ENCODE peak calls at places on chromosomes 3 and 15, in ten cellular contexts. One of them, this sample, is unnamed.

GRCh38 chr3:14231145-14231990 is 52.8 kb downstream of the LSM3 start:
- DNase-seq in fibroblast of pulmonary artery: no peak
- DNase-seq in fibroblast of mammary gland: no peak
- DNase-seq in amniotic stem cell: no peak
- DNase-seq in NCI-H1105: no peak
- DNase-seq in HTR-8/SVneo: no peak
- DNase-seq in fibroblast of the aortic adventitia: no peak
- DNase-seq in amygdala: no peak
- DNase-seq in EL: no peak
- DNase-seq in transverse colon: no peak
- DNase-seq in this sample: peak; percentile 59

GRCh38 chr3:55873523-55874254 is 386.6 kb upstream of the WNT5A start:
- DNase-seq in amygdala: no peak
- DNase-seq in NCI-H1105: no peak
- DNase-seq in fibroblast of pulmonary artery: no peak
- DNase-seq in HTR-8/SVneo: no peak
- DNase-seq in fibroblast of mammary gland: no peak
- DNase-seq in transverse colon: no peak
- DNase-seq in EL: no peak
- DNase-seq in fibroblast of the aortic adventitia: no peak
- DNase-seq in amniotic stem cell: no peak
- DNase-seq in this sample: no peak

GRCh38 chr3:116947809-116948208 is 238.2 kb downstream of the TUSC7 start:
- DNase-seq in fibroblast of the aortic adventitia: no peak
- DNase-seq in fibroblast of pulmonary artery: no peak
- DNase-seq in HTR-8/SVneo: no peak
- DNase-seq in amygdala: no peak
- DNase-seq in NCI-H1105: no peak
- DNase-seq in transverse colon: no peak
- DNase-seq in amniotic stem cell: no peak
- DNase-seq in fibroblast of mammary gland: no peak
- DNase-seq in EL: no peak
- DNase-seq in this sample: no peak

GRCh38 chr3:170741756-170742530 is 128.1 kb downstream of the RPL22L1 start:
- DNase-seq in EL: peak; percentile 49
- DNase-seq in NCI-H1105: no peak
- DNase-seq in HTR-8/SVneo: no peak
- DNase-seq in fibroblast of pulmonary artery: no peak
- DNase-seq in amniotic stem cell: no peak
- DNase-seq in amygdala: no peak
- DNase-seq in fibroblast of the aortic adventitia: no peak
- DNase-seq in fibroblast of mammary gland: peak; percentile 75
- DNase-seq in transverse colon: no peak
- DNase-seq in this sample: no peak

GRCh38 chr3:142134799-142135325 is 14.5 kb downstream of the TFDP2 start:
- DNase-seq in fibroblast of the aortic adventitia: no peak
- DNase-seq in HTR-8/SVneo: no peak
- DNase-seq in EL: no peak
- DNase-seq in amygdala: no peak
- DNase-seq in amniotic stem cell: no peak
- DNase-seq in fibroblast of pulmonary artery: no peak
- DNase-seq in fibroblast of mammary gland: no peak
- DNase-seq in NCI-H1105: no peak
- DNase-seq in transverse colon: no peak
- DNase-seq in this sample: no peak

GRCh38 chr15:89121414-89121813 is 33.2 kb downstream of the ABHD2 start:
- DNase-seq in amygdala: no peak
- DNase-seq in transverse colon: peak; percentile 72
- DNase-seq in amniotic stem cell: no peak
- DNase-seq in HTR-8/SVneo: no peak
- DNase-seq in NCI-H1105: no peak
- DNase-seq in fibroblast of mammary gland: peak; percentile 34
- DNase-seq in fibroblast of the aortic adventitia: no peak
- DNase-seq in fibroblast of pulmonary artery: no peak
- DNase-seq in EL: no peak
- DNase-seq in this sample: no peak

GRCh38 chr3:195094211-195094921 is 176.6 kb downstream of the XXYLT1 start:
- DNase-seq in NCI-H1105: no peak
- DNase-seq in HTR-8/SVneo: no peak
- DNase-seq in transverse colon: peak; percentile 53
- DNase-seq in fibroblast of pulmonary artery: no peak
- DNase-seq in EL: no peak
- DNase-seq in amniotic stem cell: no peak
- DNase-seq in fibroblast of mammary gland: no peak
- DNase-seq in amygdala: no peak
- DNase-seq in fibroblast of the aortic adventitia: no peak
- DNase-seq in this sample: no peak

GRCh38 chr3:150317469-150317868 is 90.6 kb upstream of the TSC22D2 start:
- DNase-seq in amygdala: no peak
- DNase-seq in transverse colon: no peak
- DNase-seq in EL: no peak
- DNase-seq in fibroblast of the aortic adventitia: no peak
- DNase-seq in amniotic stem cell: no peak
- DNase-seq in fibroblast of mammary gland: no peak
- DNase-seq in NCI-H1105: no peak
- DNase-seq in HTR-8/SVneo: no peak
- DNase-seq in fibroblast of pulmonary artery: no peak
- DNase-seq in this sample: no peak

GRCh38 chr3:45774581-45775505 is 21.5 kb downstream of the SLC6A20 start:
- DNase-seq in fibroblast of the aortic adventitia: no peak
- DNase-seq in EL: no peak
- DNase-seq in NCI-H1105: no peak
- DNase-seq in amygdala: no peak
- DNase-seq in fibroblast of mammary gland: no peak
- DNase-seq in fibroblast of pulmonary artery: no peak
- DNase-seq in transverse colon: no peak
- DNase-seq in amniotic stem cell: no peak
- DNase-seq in HTR-8/SVneo: no peak
- DNase-seq in this sample: no peak

GRCh38 chr3:124207873-124208473 is 216.0 kb upstream of the ROPN1 start:
- DNase-seq in amygdala: no peak
- DNase-seq in fibroblast of the aortic adventitia: no peak
- DNase-seq in fibroblast of mammary gland: no peak
- DNase-seq in transverse colon: no peak
- DNase-seq in HTR-8/SVneo: no peak
- DNase-seq in fibroblast of pulmonary artery: no peak
- DNase-seq in EL: no peak
- DNase-seq in amniotic stem cell: no peak
- DNase-seq in NCI-H1105: no peak
- DNase-seq in this sample: no peak

GRCh38 chr15:73681856-73682596 is 2.2 kb upstream of the CD276 start:
- DNase-seq in NCI-H1105: no peak
- DNase-seq in amniotic stem cell: no peak
- DNase-seq in amygdala: no peak
- DNase-seq in fibroblast of mammary gland: peak; percentile 42
- DNase-seq in HTR-8/SVneo: no peak
- DNase-seq in fibroblast of pulmonary artery: no peak
- DNase-seq in transverse colon: no peak
- DNase-seq in EL: no peak
- DNase-seq in fibroblast of the aortic adventitia: no peak
- DNase-seq in this sample: no peak

GRCh38 chr3:33152363-33153360 is 38.8 kb downstream of the CRTAP start:
- DNase-seq in fibroblast of pulmonary artery: no peak
- DNase-seq in NCI-H1105: no peak
- DNase-seq in amygdala: no peak
- DNase-seq in EL: peak; percentile 48
- DNase-seq in amniotic stem cell: no peak
- DNase-seq in transverse colon: no peak
- DNase-seq in HTR-8/SVneo: no peak
- DNase-seq in fibroblast of the aortic adventitia: no peak
- DNase-seq in fibroblast of mammary gland: no peak
- DNase-seq in this sample: no peak

GRCh38 chr3:161163297-161163696 is 57.8 kb upstream of the NMD3 start:
- DNase-seq in NCI-H1105: no peak
- DNase-seq in fibroblast of pulmonary artery: peak; percentile 93
- DNase-seq in transverse colon: no peak
- DNase-seq in HTR-8/SVneo: peak; percentile 67
- DNase-seq in amniotic stem cell: peak; percentile 38
- DNase-seq in fibroblast of the aortic adventitia: peak; percentile 81
- DNase-seq in amygdala: no peak
- DNase-seq in fibroblast of mammary gland: peak; percentile 96
- DNase-seq in EL: peak; percentile 95
- DNase-seq in this sample: peak; percentile 77

GRCh38 chr15:70324001-70324974 is 226.6 kb upstream of the TLE3 start:
- DNase-seq in amniotic stem cell: peak; percentile 66
- DNase-seq in fibroblast of mammary gland: peak; percentile 83
- DNase-seq in NCI-H1105: peak; percentile 44
- DNase-seq in fibroblast of pulmonary artery: no peak
- DNase-seq in fibroblast of the aortic adventitia: peak; percentile 53
- DNase-seq in HTR-8/SVneo: peak; percentile 75
- DNase-seq in transverse colon: no peak
- DNase-seq in EL: peak; percentile 85
- DNase-seq in amygdala: no peak
- DNase-seq in this sample: no peak

GRCh38 chr15:43096411-43096810 is 9.4 kb downstream of the UBR1 start:
- DNase-seq in HTR-8/SVneo: no peak
- DNase-seq in transverse colon: no peak
- DNase-seq in EL: no peak
- DNase-seq in NCI-H1105: no peak
- DNase-seq in fibroblast of pulmonary artery: no peak
- DNase-seq in amniotic stem cell: no peak
- DNase-seq in fibroblast of the aortic adventitia: no peak
- DNase-seq in fibroblast of mammary gland: no peak
- DNase-seq in amygdala: no peak
- DNase-seq in this sample: no peak

GRCh38 chr15:49815937-49816336 is 195.1 kb downstream of the DTWD1 start:
- DNase-seq in amniotic stem cell: no peak
- DNase-seq in HTR-8/SVneo: peak; percentile 4
- DNase-seq in fibroblast of the aortic adventitia: peak; percentile 83
- DNase-seq in fibroblast of mammary gland: peak; percentile 90
- DNase-seq in fibroblast of pulmonary artery: peak; percentile 53
- DNase-seq in NCI-H1105: no peak
- DNase-seq in amygdala: no peak
- DNase-seq in transverse colon: no peak
- DNase-seq in EL: peak; percentile 89
- DNase-seq in this sample: no peak

GRCh38 chr15:32936283-32936918 is 218.6 kb downstream of the GREM1 start:
- DNase-seq in NCI-H1105: no peak
- DNase-seq in HTR-8/SVneo: peak; percentile 21
- DNase-seq in fibroblast of pulmonary artery: peak; percentile 86
- DNase-seq in fibroblast of mammary gland: peak; percentile 83
- DNase-seq in EL: peak; percentile 58
- DNase-seq in transverse colon: no peak
- DNase-seq in amniotic stem cell: no peak
- DNase-seq in amygdala: no peak
- DNase-seq in fibroblast of the aortic adventitia: peak; percentile 92
- DNase-seq in this sample: peak; percentile 10

GRCh38 chr15:42344763-42345162 is 14.5 kb upstream of the CAPN3 start:
- DNase-seq in fibroblast of pulmonary artery: peak; percentile 95
- DNase-seq in amygdala: no peak
- DNase-seq in NCI-H1105: no peak
- DNase-seq in HTR-8/SVneo: no peak
- DNase-seq in EL: peak; percentile 60
- DNase-seq in amniotic stem cell: no peak
- DNase-seq in transverse colon: no peak
- DNase-seq in fibroblast of mammary gland: peak; percentile 95
- DNase-seq in fibroblast of the aortic adventitia: peak; percentile 91
- DNase-seq in this sample: no peak

GRCh38 chr15:42547926-42548257 is 701 bp downstream of the LRRC57 start:
- DNase-seq in amygdala: no peak
- DNase-seq in fibroblast of mammary gland: no peak
- DNase-seq in fibroblast of pulmonary artery: peak; percentile 45
- DNase-seq in transverse colon: no peak
- DNase-seq in amniotic stem cell: no peak
- DNase-seq in EL: no peak
- DNase-seq in NCI-H1105: no peak
- DNase-seq in HTR-8/SVneo: peak; percentile 10
- DNase-seq in fibroblast of the aortic adventitia: peak; percentile 54
- DNase-seq in this sample: no peak

GRCh38 chr3:188154758-188155574 is 1.0 kb downstream of the LPP start:
- DNase-seq in amygdala: no peak
- DNase-seq in amniotic stem cell: no peak
- DNase-seq in HTR-8/SVneo: no peak
- DNase-seq in transverse colon: peak; percentile 49
- DNase-seq in fibroblast of the aortic adventitia: peak; percentile 50
- DNase-seq in EL: peak; percentile 39
- DNase-seq in fibroblast of pulmonary artery: peak; percentile 30
- DNase-seq in fibroblast of mammary gland: peak; percentile 29
- DNase-seq in NCI-H1105: no peak
- DNase-seq in this sample: no peak

GRCh38 chr3:108804437-108804836 is 18.1 kb upstream of the TRAT1 start:
- DNase-seq in NCI-H1105: no peak
- DNase-seq in amygdala: no peak
- DNase-seq in amniotic stem cell: no peak
- DNase-seq in fibroblast of pulmonary artery: no peak
- DNase-seq in fibroblast of mammary gland: no peak
- DNase-seq in EL: no peak
- DNase-seq in HTR-8/SVneo: no peak
- DNase-seq in transverse colon: no peak
- DNase-seq in fibroblast of the aortic adventitia: no peak
- DNase-seq in this sample: no peak

GRCh38 chr3:191246628-191247027 is 47.6 kb downstream of the OSTN start:
- DNase-seq in amygdala: no peak
- DNase-seq in transverse colon: no peak
- DNase-seq in fibroblast of pulmonary artery: peak; percentile 52
- DNase-seq in fibroblast of the aortic adventitia: peak; percentile 75
- DNase-seq in HTR-8/SVneo: peak; percentile 41
- DNase-seq in amniotic stem cell: peak; percentile 16
- DNase-seq in NCI-H1105: no peak
- DNase-seq in fibroblast of mammary gland: peak; percentile 80
- DNase-seq in EL: peak; percentile 89
- DNase-seq in this sample: no peak

GRCh38 chr3:182412066-182412465 is 381.2 kb upstream of the ATP11B start:
- DNase-seq in NCI-H1105: no peak
- DNase-seq in fibroblast of mammary gland: no peak
- DNase-seq in fibroblast of pulmonary artery: no peak
- DNase-seq in amniotic stem cell: no peak
- DNase-seq in amygdala: no peak
- DNase-seq in HTR-8/SVneo: no peak
- DNase-seq in EL: no peak
- DNase-seq in fibroblast of the aortic adventitia: no peak
- DNase-seq in transverse colon: no peak
- DNase-seq in this sample: no peak

GRCh38 chr3:132721479-132722164 is 587 bp downstream of the NPHP3 start:
- DNase-seq in fibroblast of mammary gland: peak; percentile 62
- DNase-seq in EL: peak; percentile 71
- DNase-seq in amniotic stem cell: peak; percentile 44
- DNase-seq in amygdala: no peak
- DNase-seq in fibroblast of pulmonary artery: peak; percentile 76
- DNase-seq in NCI-H1105: peak; percentile 57
- DNase-seq in transverse colon: peak; percentile 65
- DNase-seq in HTR-8/SVneo: peak; percentile 51
- DNase-seq in fibroblast of the aortic adventitia: peak; percentile 60
- DNase-seq in this sample: peak; percentile 77